ENCODE peak calls at places on chromosomes 7 and 10, in six cellular contexts. One of them, this sample, is unnamed.

GRCh38 chr7:155597753-155598140 is 46.7 kb upstream of the RBM33 start:
- DNase-seq in hepatocyte: no peak
- DNase-seq in HCT116: no peak
- DNase-seq in neural progenitor cell: no peak
- DNase-seq in IMR-90: no peak
- DNase-seq in A549: peak; percentile 39
- DNase-seq in this sample: no peak

GRCh38 chr10:52617346-52617745 is 155.2 kb downstream of the MBL2 start:
- DNase-seq in hepatocyte: no peak
- DNase-seq in IMR-90: peak; percentile 63
- DNase-seq in neural progenitor cell: no peak
- DNase-seq in HCT116: no peak
- DNase-seq in A549: no peak
- DNase-seq in this sample: no peak

GRCh38 chr10:110170142-110170887 is 37.1 kb upstream of the MXI1 start:
- DNase-seq in neural progenitor cell: peak; percentile 27
- DNase-seq in HCT116: no peak
- DNase-seq in IMR-90: no peak
- DNase-seq in hepatocyte: no peak
- DNase-seq in A549: no peak
- DNase-seq in this sample: no peak

GRCh38 chr10:4267084-4267774 is 482.2 kb upstream of the KLF6 start:
- DNase-seq in HCT116: peak; percentile 21
- DNase-seq in neural progenitor cell: no peak
- DNase-seq in hepatocyte: no peak
- DNase-seq in IMR-90: peak; percentile 32
- DNase-seq in A549: peak; percentile 23
- DNase-seq in this sample: no peak

GRCh38 chr10:24713086-24713485 is 10.6 kb downstream of the ARHGAP21 start:
- DNase-seq in HCT116: no peak
- DNase-seq in IMR-90: no peak
- DNase-seq in hepatocyte: no peak
- DNase-seq in A549: no peak
- DNase-seq in neural progenitor cell: no peak
- DNase-seq in this sample: no peak

GRCh38 chr7:2775785-2776184 is 68.3 kb downstream of the GNA12 start:
- DNase-seq in A549: no peak
- DNase-seq in neural progenitor cell: no peak
- DNase-seq in HCT116: no peak
- DNase-seq in hepatocyte: no peak
- DNase-seq in IMR-90: no peak
- DNase-seq in this sample: no peak

GRCh38 chr7:47937711-47938573 is 10.3 kb downstream of the PKD1L1 start:
- DNase-seq in neural progenitor cell: no peak
- DNase-seq in HCT116: no peak
- DNase-seq in IMR-90: no peak
- DNase-seq in hepatocyte: no peak
- DNase-seq in A549: no peak
- DNase-seq in this sample: no peak

GRCh38 chr7:40815512-40815911 is 680.7 kb downstream of the SUGCT start:
- DNase-seq in IMR-90: peak; percentile 81
- DNase-seq in hepatocyte: no peak
- DNase-seq in neural progenitor cell: no peak
- DNase-seq in HCT116: no peak
- DNase-seq in A549: no peak
- DNase-seq in this sample: no peak

GRCh38 chr10:75400769-75401568 is 595 bp downstream of the ZNF503 start:
- DNase-seq in IMR-90: peak; percentile 56
- DNase-seq in neural progenitor cell: peak; percentile 72
- DNase-seq in hepatocyte: peak; percentile 86
- DNase-seq in A549: peak; percentile 64
- DNase-seq in HCT116: no peak
- DNase-seq in this sample: no peak

GRCh38 chr10:132634947-132635271 is 97.3 kb downstream of the INPP5A start:
- DNase-seq in hepatocyte: no peak
- DNase-seq in A549: no peak
- DNase-seq in IMR-90: no peak
- DNase-seq in neural progenitor cell: no peak
- DNase-seq in HCT116: no peak
- DNase-seq in this sample: no peak

GRCh38 chr10:3425713-3426112 is 253.1 kb upstream of the PITRM1 start:
- DNase-seq in hepatocyte: no peak
- DNase-seq in HCT116: no peak
- DNase-seq in A549: no peak
- DNase-seq in IMR-90: no peak
- DNase-seq in neural progenitor cell: no peak
- DNase-seq in this sample: no peak

GRCh38 chr7:122155566-122155965 is 11.5 kb upstream of the AASS start:
- DNase-seq in hepatocyte: no peak
- DNase-seq in HCT116: no peak
- DNase-seq in neural progenitor cell: no peak
- DNase-seq in IMR-90: no peak
- DNase-seq in A549: no peak
- DNase-seq in this sample: no peak

GRCh38 chr7:37524807-37525206 is 76.1 kb upstream of the ELMO1 start:
- DNase-seq in neural progenitor cell: no peak
- DNase-seq in HCT116: no peak
- DNase-seq in A549: no peak
- DNase-seq in IMR-90: no peak
- DNase-seq in hepatocyte: no peak
- DNase-seq in this sample: no peak

GRCh38 chr10:82319558-82319957 is 444.6 kb downstream of the NRG3 start:
- DNase-seq in HCT116: no peak
- DNase-seq in A549: no peak
- DNase-seq in hepatocyte: no peak
- DNase-seq in neural progenitor cell: peak; percentile 59
- DNase-seq in IMR-90: no peak
- DNase-seq in this sample: no peak

GRCh38 chr7:149719050-149719899 is 54.1 kb downstream of the ZNF467 start:
- DNase-seq in HCT116: no peak
- DNase-seq in IMR-90: peak; percentile 76
- DNase-seq in A549: peak; percentile 35
- DNase-seq in neural progenitor cell: no peak
- DNase-seq in hepatocyte: no peak
- DNase-seq in this sample: no peak

GRCh38 chr10:98170249-98171117 is 36.0 kb downstream of the R3HCC1L start:
- DNase-seq in neural progenitor cell: peak; percentile 67
- DNase-seq in HCT116: peak; percentile 40
- DNase-seq in IMR-90: peak; percentile 60
- DNase-seq in A549: peak; percentile 61
- DNase-seq in hepatocyte: peak; percentile 63
- DNase-seq in this sample: peak; percentile 40

GRCh38 chr10:100562806-100563293 is 27.1 kb downstream of the HIF1AN start:
- DNase-seq in IMR-90: peak; percentile 37
- DNase-seq in HCT116: no peak
- DNase-seq in hepatocyte: peak; percentile 26
- DNase-seq in A549: peak; percentile 48
- DNase-seq in neural progenitor cell: peak; percentile 71
- DNase-seq in this sample: peak; percentile 55

GRCh38 chr10:114404171-114405010 is at the start of gene AFAP1L2:
- DNase-seq in neural progenitor cell: peak; percentile 63
- DNase-seq in IMR-90: no peak
- DNase-seq in A549: peak; percentile 64
- DNase-seq in HCT116: no peak
- DNase-seq in hepatocyte: peak; percentile 69
- DNase-seq in this sample: no peak

GRCh38 chr10:116101616-116102015 is 171.4 kb downstream of the GFRA1 start:
- DNase-seq in IMR-90: peak; percentile 54
- DNase-seq in A549: no peak
- DNase-seq in hepatocyte: no peak
- DNase-seq in neural progenitor cell: no peak
- DNase-seq in HCT116: no peak
- DNase-seq in this sample: no peak

GRCh38 chr10:123512881-123513822 is 153.0 kb upstream of the GPR26 start:
- DNase-seq in A549: no peak
- DNase-seq in HCT116: no peak
- DNase-seq in IMR-90: no peak
- DNase-seq in hepatocyte: no peak
- DNase-seq in neural progenitor cell: peak; percentile 49
- DNase-seq in this sample: no peak

GRCh38 chr7:38312776-38313175 is 39.3 kb upstream of the TARP start:
- DNase-seq in A549: no peak
- DNase-seq in neural progenitor cell: no peak
- DNase-seq in hepatocyte: no peak
- DNase-seq in HCT116: no peak
- DNase-seq in IMR-90: no peak
- DNase-seq in this sample: no peak

GRCh38 chr10:71770255-71770654 is 3.1 kb downstream of the VSIR start:
- DNase-seq in neural progenitor cell: no peak
- DNase-seq in IMR-90: peak; percentile 53
- DNase-seq in A549: no peak
- DNase-seq in hepatocyte: no peak
- DNase-seq in HCT116: no peak
- DNase-seq in this sample: no peak

GRCh38 chr7:157851501-157852067 is 514.8 kb downstream of the DNAJB6 start:
- DNase-seq in hepatocyte: peak; percentile 71
- DNase-seq in IMR-90: no peak
- DNase-seq in A549: no peak
- DNase-seq in HCT116: peak; percentile 8
- DNase-seq in neural progenitor cell: peak; percentile 86
- DNase-seq in this sample: peak; percentile 91

GRCh38 chr10:10515479-10516204 is 502.0 kb upstream of the CELF2 start:
- DNase-seq in HCT116: no peak
- DNase-seq in A549: no peak
- DNase-seq in neural progenitor cell: no peak
- DNase-seq in IMR-90: no peak
- DNase-seq in hepatocyte: no peak
- DNase-seq in this sample: no peak

GRCh38 chr7:155739538-155740140 is 72.6 kb downstream of the SHH start:
- DNase-seq in A549: no peak
- DNase-seq in neural progenitor cell: no peak
- DNase-seq in IMR-90: no peak
- DNase-seq in hepatocyte: no peak
- DNase-seq in HCT116: no peak
- DNase-seq in this sample: peak; percentile 66

GRCh38 chr7:1168422-1168821 is 8.4 kb upstream of the ZFAND2A start:
- DNase-seq in A549: no peak
- DNase-seq in neural progenitor cell: no peak
- DNase-seq in IMR-90: no peak
- DNase-seq in HCT116: no peak
- DNase-seq in hepatocyte: no peak
- DNase-seq in this sample: no peak
- H3K27ac ChIP-seq in A549: no peak overlapping the region
- H3K27ac ChIP-seq in neural progenitor cell: no peak overlapping the region
- H3K27ac ChIP-seq in IMR-90: no peak overlapping the region
- H3K27ac ChIP-seq in HCT116: no peak overlapping the region
- H3K27ac ChIP-seq in hepatocyte: no peak overlapping the region
- H3K27ac ChIP-seq in this sample: no peak overlapping the region

GRCh38 chr7:86942081-86942480 is 117.4 kb downstream of the ELAPOR2 start:
- DNase-seq in neural progenitor cell: peak; percentile 30
- DNase-seq in hepatocyte: no peak
- DNase-seq in HCT116: no peak
- DNase-seq in IMR-90: no peak
- DNase-seq in A549: no peak
- DNase-seq in this sample: no peak

GRCh38 chr7:86947956-86948355 is 111.5 kb downstream of the ELAPOR2 start:
- DNase-seq in HCT116: no peak
- DNase-seq in neural progenitor cell: no peak
- DNase-seq in A549: no peak
- DNase-seq in IMR-90: no peak
- DNase-seq in hepatocyte: no peak
- DNase-seq in this sample: no peak

GRCh38 chr7:86939197-86939814 is 120.1 kb downstream of the ELAPOR2 start:
- DNase-seq in IMR-90: peak; percentile 60
- DNase-seq in A549: peak; percentile 72
- DNase-seq in hepatocyte: peak; percentile 74
- DNase-seq in HCT116: peak; percentile 68
- DNase-seq in neural progenitor cell: peak; percentile 71
- DNase-seq in this sample: peak; percentile 43

GRCh38 chr7:86943447-86943846 is 116.0 kb downstream of the ELAPOR2 start:
- DNase-seq in A549: no peak
- DNase-seq in IMR-90: no peak
- DNase-seq in neural progenitor cell: no peak
- DNase-seq in HCT116: no peak
- DNase-seq in hepatocyte: no peak
- DNase-seq in this sample: no peak

GRCh38 chr7:86942995-86943394 is 116.5 kb downstream of the ELAPOR2 start:
- DNase-seq in A549: no peak
- DNase-seq in IMR-90: no peak
- DNase-seq in HCT116: no peak
- DNase-seq in neural progenitor cell: no peak
- DNase-seq in hepatocyte: no peak
- DNase-seq in this sample: no peak
- H3K4me1 ChIP-seq in A549: no peaks in the 10 kb centered on the region
- H3K4me1 ChIP-seq in IMR-90: no peaks in the 10 kb centered on the region
- H3K4me1 ChIP-seq in HCT116: no peaks in the 10 kb centered on the region
- H3K4me1 ChIP-seq in neural progenitor cell: peaks cover 24% of the 10 kb centered on the region
- H3K4me1 ChIP-seq in hepatocyte: peaks cover 7% of the 10 kb centered on the region
- H3K4me1 ChIP-seq in this sample: no peaks in the 10 kb centered on the region

DNA sequence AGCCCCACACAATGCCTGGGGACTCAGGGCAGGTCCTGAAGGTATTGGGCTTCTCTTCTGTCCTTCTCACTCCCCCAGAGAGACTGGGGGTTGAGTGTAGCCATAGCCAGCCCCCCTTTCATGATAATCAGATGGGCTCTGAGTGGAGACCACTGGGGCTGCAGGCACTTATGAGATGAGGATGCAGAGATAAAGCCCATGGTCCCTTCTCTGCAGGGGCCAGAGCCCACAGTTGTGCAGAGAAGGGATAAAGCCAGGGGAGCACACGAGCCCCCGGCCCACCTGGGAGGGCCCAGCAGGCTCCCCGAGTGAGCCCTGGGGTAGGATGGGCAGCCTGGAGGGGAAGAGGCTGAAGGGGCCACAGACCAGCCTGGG is 96.2 kb downstream of the BMS1 start:
- DNase-seq in A549: no peak
- DNase-seq in IMR-90: no peak
- DNase-seq in HCT116: no peak
- DNase-seq in hepatocyte: no peak
- DNase-seq in neural progenitor cell: no peak
- DNase-seq in this sample: no peak
- H3K4me2 ChIP-seq in A549: no peak overlapping the region
- H3K4me2 ChIP-seq in IMR-90: no peak overlapping the region
- H3K4me2 ChIP-seq in HCT116: no peak overlapping the region
- H3K4me2 ChIP-seq in hepatocyte: no peak overlapping the region
- H3K4me2 ChIP-seq in neural progenitor cell: no peak overlapping the region
- H3K4me2 ChIP-seq in this sample: no peak overlapping the region

GRCh38 chr7:27131390-27131819 is 848 bp upstream of the HOXA4 start:
- DNase-seq in IMR-90: no peak
- DNase-seq in A549: no peak
- DNase-seq in HCT116: no peak
- DNase-seq in neural progenitor cell: no peak
- DNase-seq in hepatocyte: no peak
- DNase-seq in this sample: no peak

GRCh38 chr7:27128776-27129728 is 1.5 kb downstream of the HOXA4 start:
- DNase-seq in hepatocyte: no peak
- DNase-seq in IMR-90: no peak
- DNase-seq in neural progenitor cell: no peak
- DNase-seq in A549: no peak
- DNase-seq in HCT116: no peak
- DNase-seq in this sample: no peak

GRCh38 chr7:27129729-27130539 is 623 bp downstream of the HOXA4 start:
- DNase-seq in HCT116: no peak
- DNase-seq in hepatocyte: peak; percentile 53
- DNase-seq in A549: no peak
- DNase-seq in IMR-90: no peak
- DNase-seq in neural progenitor cell: peak; percentile 44
- DNase-seq in this sample: no peak

GRCh38 chr7:27132214-27132613 is 1.7 kb upstream of the HOXA4 start:
- DNase-seq in IMR-90: no peak
- DNase-seq in hepatocyte: no peak
- DNase-seq in neural progenitor cell: no peak
- DNase-seq in HCT116: no peak
- DNase-seq in A549: no peak
- DNase-seq in this sample: no peak

GRCh38 chr7:27130540-27131389 is at the start of gene HOXA4:
- DNase-seq in A549: peak; percentile 84
- DNase-seq in HCT116: no peak
- DNase-seq in hepatocyte: peak; percentile 91
- DNase-seq in IMR-90: peak; percentile 83
- DNase-seq in neural progenitor cell: peak; percentile 79
- DNase-seq in this sample: no peak
- H3K27ac ChIP-seq in A549: peak within 1 kb of the TSS; percentile 82
- H3K27ac ChIP-seq in HCT116: peak within 1 kb of the TSS; percentile 61
- H3K27ac ChIP-seq in hepatocyte: peak within 1 kb of the TSS; percentile 39
- H3K27ac ChIP-seq in IMR-90: peak within 1 kb of the TSS; percentile 77
- H3K27ac ChIP-seq in neural progenitor cell: no peak within 1 kb of the TSS
- H3K27ac ChIP-seq in this sample: no peak within 1 kb of the TSS

This sample was measured in DND-41.